ENCODE peak calls at places on chromosomes 12 and 14, in eight cellular contexts. D is AG10803, Y is HFF-Myc, C is heart left ventricle, I is PC-9, W is tibial artery, F is lower lobe of right lung, V is cardiac muscle cell. S is an unnamed sample.

GRCh38 chr12:21580748-21581495 is 23.7 kb downstream of the GYS2 start:
- DNase-seq in W (no peak), V (no peak), I (no peak), F (no peak), Y (no peak), D (no peak), C (no peak), S (no peak)

GRCh38 chr12:5503774-5504173 is 71.9 kb downstream of the NTF3 start:
- DNase-seq in Y (no peak), I (peak; percentile 20), V (no peak), D (no peak), F (no peak), W (no peak), C (no peak), S (peak; percentile 81)

GRCh38 chr14:32761381-32761968 is 177.2 kb upstream of the NPAS3 start:
- DNase-seq in W (no peak), I (no peak), C (no peak), V (peak; percentile 6), F (no peak), D (peak; percentile 62), Y (no peak), S (no peak)

GRCh38 chr12:1993341-1993740 is 10.9 kb downstream of the DCP1B start:
- DNase-seq in F (no peak), C (no peak), I (no peak), Y (peak; percentile 78), V (peak; percentile 86), D (peak; percentile 94), W (no peak), S (no peak)

GRCh38 chr12:67650127-67650495 is 1.6 kb downstream of the DYRK2 start:
- DNase-seq in Y (no peak), F (no peak), C (peak; percentile 57), W (peak; percentile 34), I (no peak), V (no peak), D (no peak), S (peak; percentile 39)

GRCh38 chr14:51431741-51432140 is 191.7 kb downstream of the TMX1 start:
- DNase-seq in F (no peak), D (no peak), W (no peak), C (no peak), I (no peak), Y (no peak), V (no peak), S (no peak)

GRCh38 chr12:111269688-111270087 is 99.2 kb downstream of the PHETA1 start:
- DNase-seq in D (no peak), Y (no peak), C (no peak), W (no peak), F (no peak), V (no peak), I (no peak), S (no peak)

GRCh38 chr12:27999521-27999920 is 27.0 kb upstream of the PTHLH start:
- DNase-seq in D (peak; percentile 93), F (no peak), V (peak; percentile 51), I (no peak), W (no peak), C (no peak), Y (no peak), S (no peak)

GRCh38 chr14:95692109-95692508 is 5.9 kb downstream of the TCL1B start:
- DNase-seq in C (no peak), V (no peak), W (no peak), F (no peak), Y (no peak), D (no peak), I (no peak), S (no peak)

GRCh38 chr14:99821519-99822165 is 28.4 kb downstream of the EML1 start:
- DNase-seq in D (peak; percentile 91), C (no peak), W (no peak), F (no peak), Y (peak; percentile 63), I (peak; percentile 1), V (peak; percentile 58), S (no peak)

GRCh38 chr12:41801261-41801660 is 343.4 kb downstream of the GXYLT1 start:
- DNase-seq in I (no peak), Y (no peak), D (no peak), F (no peak), C (no peak), V (no peak), W (no peak), S (no peak)
- H3K4me3 ChIP-seq in I (no peak overlapping the region), Y (no peak overlapping the region), D (no peak overlapping the region), F (no peak overlapping the region), C (no peak overlapping the region), V (no peak overlapping the region), W (no peak overlapping the region), S (no peak overlapping the region)

DNA sequence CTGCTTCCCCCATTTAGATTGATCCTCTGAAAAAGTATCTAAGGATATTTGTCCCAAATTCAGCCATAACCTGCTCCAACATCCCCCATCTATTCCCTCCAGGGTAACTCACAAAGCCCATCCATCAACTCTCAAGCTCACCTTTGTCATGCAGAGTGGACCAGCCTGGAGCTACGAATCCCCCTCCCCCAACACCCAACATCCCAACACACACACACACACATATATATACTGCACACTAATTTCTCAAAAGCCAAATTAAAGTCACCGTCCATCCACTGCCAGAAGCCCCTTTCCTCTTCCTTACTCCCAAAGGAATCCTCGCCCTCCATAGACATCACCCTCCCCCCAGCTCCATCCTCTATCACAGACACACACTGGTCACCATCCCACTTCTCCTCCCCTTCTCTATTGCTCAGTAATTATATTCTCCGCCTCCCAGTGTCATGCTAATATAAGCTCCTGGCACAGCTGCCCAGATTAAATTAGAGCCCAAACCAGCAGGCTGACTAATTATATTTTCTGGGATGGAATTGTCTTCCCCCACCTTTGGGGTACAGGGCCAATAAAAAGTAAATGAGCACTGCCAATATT is 13.4 kb upstream of the TESPA1 start:
- DNase-seq in F (no peak), D (no peak), W (no peak), Y (no peak), C (no peak), I (no peak), V (no peak), S (no peak)
- TF ChIP-seq CTCF in F (no peak), D (no peak), W (no peak), Y (no peak), C (no peak), I (no peak), V (no peak), S (no peak)

GRCh38 chr14:36580856-36581831 is 1.3 kb downstream of the NKX2-8 start:
- DNase-seq in I (peak; percentile 41), V (peak; percentile 39), W (no peak), F (peak; percentile 67), C (peak; percentile 56), D (peak; percentile 24), Y (no peak), S (no peak)

GRCh38 chr14:36582874-36583241 is 444 bp upstream of the NKX2-8 start:
- DNase-seq in C (no peak), W (no peak), V (no peak), F (no peak), D (no peak), I (no peak), Y (no peak), S (no peak)

GRCh38 chr14:36580141-36580855 is 2.1 kb downstream of the NKX2-8 start:
- DNase-seq in I (no peak), Y (no peak), W (no peak), F (no peak), V (no peak), D (no peak), C (no peak), S (no peak)

GRCh38 chr14:36583242-36584166 is 1.1 kb upstream of the NKX2-8 start:
- DNase-seq in I (no peak), W (no peak), C (no peak), V (no peak), D (no peak), F (no peak), Y (no peak), S (no peak)

GRCh38 chr14:36582011-36582873 is at the start of gene NKX2-8:
- DNase-seq in F (peak; percentile 48), C (no peak), W (no peak), V (no peak), D (no peak), I (peak; percentile 30), Y (no peak), S (no peak)
- H3K4me3 ChIP-seq in F (peak within 1 kb of the TSS; percentile 56), C (peak within 1 kb of the TSS; percentile 37), W (peak within 1 kb of the TSS; percentile 32), V (peak within 1 kb of the TSS; percentile 34), D (peak within 1 kb of the TSS; percentile 55), I (peak within 1 kb of the TSS; percentile 75), Y (peak within 1 kb of the TSS; percentile 30), S (peak within 1 kb of the TSS; percentile 40)

GRCh38 chr14:103504991-103505565 is 17.6 kb downstream of the CKB start:
- DNase-seq in V (no peak), C (no peak), F (no peak), I (no peak), D (no peak), W (peak; percentile 15), Y (no peak), S (no peak)
- TF ChIP-seq CTCF in V (no peak), C (no peak), F (no peak), I (peak; percentile 34), D (peak; percentile 14), W (no peak), Y (no peak), S (no peak)

DNA sequence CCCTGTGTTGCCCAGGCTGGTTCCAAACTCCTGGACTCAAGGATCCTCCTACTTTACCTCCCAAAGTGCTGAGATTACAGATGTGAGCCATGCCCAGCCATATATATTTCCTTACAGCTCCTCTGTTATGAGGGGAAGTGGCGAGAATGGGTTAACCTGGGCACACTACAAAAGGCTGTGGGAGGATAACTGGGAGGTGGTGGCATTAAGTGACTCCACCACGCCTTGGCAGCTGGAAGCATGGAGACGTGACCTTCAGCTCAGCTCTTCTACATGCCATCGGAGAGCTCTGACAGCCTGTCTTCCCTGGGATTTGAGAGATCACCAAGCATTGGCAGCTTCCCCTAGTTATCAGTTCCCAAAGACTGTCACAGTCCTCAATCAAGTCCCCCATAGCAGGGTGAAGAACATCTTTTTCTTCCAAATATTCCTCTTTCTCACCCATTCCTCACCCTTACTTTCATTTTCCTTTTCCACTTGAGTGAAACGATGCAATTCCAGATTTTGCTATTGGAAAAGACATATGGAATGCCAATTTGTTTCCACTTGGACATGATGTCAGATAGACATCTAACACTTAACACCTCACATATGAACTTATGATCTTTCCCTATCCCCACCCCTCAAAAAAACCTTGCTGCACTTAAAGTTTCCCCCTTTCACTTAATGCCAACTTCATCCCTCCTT is 48.5 kb downstream of the PHLDA1 start:
- DNase-seq in W (no peak), C (no peak), D (no peak), I (no peak), F (no peak), V (no peak), Y (no peak), S (peak; percentile 35)
- H3K4me3 ChIP-seq in W (peak overlapping the region; percentile 40), C (no peak overlapping the region), D (peak overlapping the region; percentile 65), I (no peak overlapping the region), F (peak overlapping the region; percentile 39), V (no peak overlapping the region), Y (no peak overlapping the region), S (no peak overlapping the region)

S was measured in colonic mucosa.